ENCODE peak calls at places on chromosomes 7 and 10, in four cellular contexts. B is mesothelial cell of epicardium, O is A549, G is neural crest cell. W is an unnamed sample.
A peak's percentile ranks its signal among the peaks of the same experiment; 100 is the strongest.

GRCh38 chr7:150322833-150323681 is at the start of the genes ACTR3C and LRRC61:
- DNase-seq in B (no peak), O (no peak), G (peak; percentile 53), W (peak; percentile 29)

GRCh38 chr7:30887464-30887872 is 24.2 kb upstream of the AQP1 start:
- DNase-seq in B (no peak), O (no peak), G (no peak), W (no peak)

GRCh38 chr10:62017141-62017870 is 115.8 kb downstream of the ARID5B start:
- DNase-seq in B (no peak), O (no peak), G (no peak), W (no peak)

GRCh38 chr7:21413502-21413901 is 14.4 kb upstream of the SP4 start:
- DNase-seq in B (no peak), O (no peak), G (no peak), W (no peak)

GRCh38 chr10:92242910-92243671 is 47.8 kb downstream of the CPEB3 start:
- DNase-seq in B (peak; percentile 48), O (peak; percentile 50), G (peak; percentile 28), W (peak; percentile 10)

GRCh38 chr7:100483728-100484635 is at the start of gene NYAP1:
- DNase-seq in B (peak; percentile 73), O (peak; percentile 53), G (no peak), W (peak; percentile 56)

GRCh38 chr7:16492513-16493062 is 27.1 kb upstream of the SOSTDC1 start:
- DNase-seq in B (no peak), O (no peak), G (no peak), W (no peak)

GRCh38 chr7:155858521-155859061 is 46.3 kb upstream of the SHH start:
- DNase-seq in B (no peak), O (peak; percentile 77), G (no peak), W (no peak)